ENCODE peak calls at places on chromosome 5, in ten cellular contexts. F, I, D, J, P, M, S, O, C and L are unnamed samples.

GRCh38 chr5:139180850-139181785 is 17.1 kb downstream of the SIL1 start:
- DNase-seq in F (peak; percentile 53), I (no peak), D (no peak), J (no peak), P (no peak), M (no peak), S (no peak), O (no peak), C (no peak), L (no peak)

GRCh38 chr5:72281764-72282499 is 38.1 kb downstream of the MRPS27 start:
- DNase-seq in F (no peak), I (no peak), D (no peak), J (no peak), P (no peak), M (no peak), S (no peak), O (peak; percentile 77), C (no peak), L (no peak)

GRCh38 chr5:119792154-119792799 is 162.9 kb downstream of the FAM170A start:
- DNase-seq in F (no peak), I (no peak), D (no peak), J (no peak), P (no peak), M (no peak), S (no peak), O (no peak), C (no peak), L (no peak)

GRCh38 chr5:180116441-180117377 is 45.1 kb upstream of the RNF130 start:
- DNase-seq in F (no peak), I (no peak), D (peak; percentile 47), J (no peak), P (peak; percentile 30), M (no peak), S (no peak), O (no peak), C (peak; percentile 62), L (no peak)

GRCh38 chr5:160507181-160507811 is 85.6 kb downstream of the PTTG1 start:
- DNase-seq in F (peak; percentile 24), I (no peak), D (no peak), J (peak; percentile 16), P (peak; percentile 84), M (no peak), S (no peak), O (peak; percentile 16), C (no peak), L (no peak)

GRCh38 chr5:170312666-170313065 is 15.1 kb upstream of the LCP2 start:
- DNase-seq in F (peak; percentile 32), I (peak; percentile 45), D (no peak), J (peak; percentile 94), P (peak; percentile 85), M (peak; percentile 72), S (peak; percentile 90), O (no peak), C (no peak), L (no peak)

GRCh38 chr5:40291338-40291737 is 388.4 kb upstream of the PTGER4 start:
- DNase-seq in F (no peak), I (no peak), D (no peak), J (no peak), P (no peak), M (no peak), S (no peak), O (no peak), C (no peak), L (no peak)

GRCh38 chr5:463952-464351 is 21.0 kb downstream of the EXOC3 start:
- DNase-seq in F (no peak), I (peak; percentile 75), D (no peak), J (no peak), P (no peak), M (peak; percentile 87), S (peak; percentile 52), O (no peak), C (peak; percentile 49), L (no peak)

GRCh38 chr5:80128129-80128528 is 93.0 kb downstream of the THBS4 start:
- DNase-seq in F (no peak), I (no peak), D (no peak), J (no peak), P (no peak), M (no peak), S (no peak), O (no peak), C (no peak), L (no peak)

GRCh38 chr5:39638803-39639202 is 214.0 kb upstream of the DAB2 start:
- DNase-seq in F (no peak), I (no peak), D (no peak), J (no peak), P (peak; percentile 26), M (no peak), S (no peak), O (no peak), C (no peak), L (no peak)